ENCODE peak calls at places on chromosomes 6 and 20, in four cellular contexts. H is GM23248, P is fibroblast of lung, B is NT2/D1. M is an unnamed sample. For H3K36me3, the result is how much of the 10 kb centered on the place peaks cover.

GRCh38 chr6:138970856-138971425 is 17.1 kb downstream of the REPS1 start:
- DNase-seq in B (no peak), P (peak), H (peak), M (no peak)

GRCh38 chr20:12237772-12238171 is 320.1 kb downstream of the BTBD3 start:
- DNase-seq in P (no peak), B (no peak), H (no peak), M (peak)

GRCh38 chr20:32773214-32773613 is 11.0 kb downstream of the DNMT3B start:
- DNase-seq in B (no peak), H (no peak), P (no peak), M (no peak)

GRCh38 chr6:109397020-109397419 is 14.8 kb upstream of the CD164 start:
- DNase-seq in H (peak), B (no peak), P (no peak), M (no peak)

GRCh38 chr6:169074551-169074950 is 179.1 kb downstream of the THBS2 start:
- DNase-seq in H (peak), B (no peak), P (peak), M (no peak)

GRCh38 chr6:122818866-122819265 is 29.8 kb downstream of the SMPDL3A start:
- DNase-seq in H (no peak), B (no peak), P (peak), M (no peak)

GRCh38 chr6:20232188-20232587 is 19.9 kb upstream of the MBOAT1 start:
- DNase-seq in H (no peak), P (no peak), B (no peak), M (no peak)

GRCh38 chr6:13573669-13574110 is 711 bp upstream of the SIRT5 start:
- DNase-seq in H (peak), B (no peak), P (peak), M (peak)

GRCh38 chr20:5835234-5835845 is 85.1 kb downstream of the SHLD1 start:
- DNase-seq in P (peak), H (peak), B (no peak), M (no peak)

GRCh38 chr6:152206072-152206818 is 398.8 kb downstream of the ESR1 start:
- DNase-seq in B (peak), H (peak), P (no peak), M (peak)

GRCh38 chr6:17096657-17097056 is 5.2 kb upstream of the STMND1 start:
- DNase-seq in P (no peak), H (no peak), B (no peak), M (no peak)

GRCh38 chr6:133236898-133237297 is 4.3 kb upstream of the EYA4 start:
- DNase-seq in H (peak), P (peak), B (no peak), M (no peak)

GRCh38 chr6:112253842-112254816 is at the start of gene LAMA4:
- DNase-seq in H (peak), B (no peak), P (peak), M (peak)

GRCh38 chr6:10615675-10616074 is 78.7 kb downstream of the C6orf52 start:
- DNase-seq in H (no peak), P (no peak), B (no peak), M (no peak)

GRCh38 chr6:24495516-24495847 is 713 bp downstream of the ALDH5A1 start:
- DNase-seq in H (peak), B (peak), P (peak), M (peak)

GRCh38 chr6:112409311-112409710 is 62.2 kb downstream of the RFPL4B start:
- DNase-seq in H (peak), B (no peak), P (peak), M (no peak)

GRCh38 chr6:33277663-33278391 is 904 bp downstream of the B3GALT4 start:
- DNase-seq in H (peak), P (peak), B (no peak), M (no peak)

GRCh38 chr6:125453516-125453915 is 151.7 kb upstream of the HDDC2 start:
- DNase-seq in H (no peak), B (no peak), P (no peak), M (no peak)
- H3K4me3 ChIP-seq in H (no peak), B (no peak), P (no peak), M (no peak)

GRCh38 chr6:41642090-41642959 is 4.1 kb downstream of the MDFI start:
- DNase-seq in B (no peak), H (no peak), P (no peak), M (no peak)
- H3K9ac ChIP-seq in B (peak), H (no peak), P (no peak), M (no peak)

GRCh38 chr6:155301867-155302266 is 12.4 kb downstream of the TFB1M start:
- DNase-seq in P (peak), H (peak), B (no peak), M (no peak)
- H3K36me3 ChIP-seq in P (under half), H (under half), B (under half), M (under half)

DNA sequence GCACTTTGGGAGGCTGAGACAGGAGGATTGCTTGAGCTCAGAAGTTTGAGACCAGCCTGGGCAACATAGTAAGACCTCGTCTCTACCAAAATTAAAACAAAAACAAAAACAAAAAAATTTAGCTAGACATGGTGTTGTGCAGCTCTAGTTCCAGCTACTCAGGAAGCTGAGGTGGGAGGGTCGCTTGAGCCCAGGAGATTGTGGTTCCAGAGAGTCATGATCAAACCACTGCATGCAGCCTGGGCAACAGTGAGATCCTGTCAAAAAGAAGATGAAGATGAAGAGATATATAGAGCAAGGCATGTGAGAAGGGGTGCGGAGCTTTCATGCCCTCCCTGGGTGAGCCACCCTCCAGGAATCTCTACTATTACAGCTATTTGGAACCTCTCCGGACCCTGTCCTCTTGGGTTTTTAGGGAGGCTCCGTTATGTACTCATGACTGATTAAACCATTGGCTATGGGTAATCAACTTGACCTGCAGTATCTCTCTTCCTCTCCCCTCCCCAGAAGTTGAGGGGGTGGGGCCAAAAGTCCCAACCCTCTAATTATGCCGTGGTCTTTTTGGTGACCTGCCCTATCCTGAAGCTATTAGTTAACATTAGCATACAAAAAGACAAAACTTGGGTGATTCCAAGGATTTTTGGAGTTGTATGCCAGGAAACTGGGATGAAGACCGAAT is 9.0 kb downstream of the POLH start:
- DNase-seq in B (no peak), P (peak), H (peak), M (no peak)
- H3K4me3 ChIP-seq in B (no peak), P (no peak), H (no peak), M (no peak)